ENCODE peak calls at places on chromosomes 2 and 18, in eight cellular contexts. A is fibroblast of mammary gland, E is lower leg skin, U is H9, I is HCEC 1CT, V is Peyer's patch, N is left lung, Q is RPMI7951. Y is an unnamed sample.

GRCh38 chr2:27752551-27753237 is 18.8 kb upstream of the MRPL33 start:
- DNase-seq in V (peak), Q (no peak), A (no peak), U (peak), E (peak), I (no peak), N (no peak), Y (no peak)

GRCh38 chr2:119015849-119016248 is 73.9 kb downstream of the MARCO start:
- DNase-seq in Q (no peak), A (no peak), N (no peak), U (peak), E (peak), I (no peak), V (no peak), Y (no peak)

GRCh38 chr2:69278366-69278765 is 108.7 kb downstream of the GFPT1 start:
- DNase-seq in U (no peak), Q (peak), A (no peak), E (no peak), N (no peak), V (no peak), I (no peak), Y (no peak)

GRCh38 chr2:38495880-38496279 is 106.8 kb downstream of the HNRNPLL start:
- DNase-seq in I (no peak), Q (no peak), U (no peak), N (no peak), E (no peak), A (no peak), V (no peak), Y (no peak)

GRCh38 chr2:199410130-199410529 is 47.6 kb downstream of the SATB2 start:
- DNase-seq in A (peak), U (no peak), I (peak), N (no peak), V (no peak), Q (peak), E (no peak), Y (no peak)

GRCh38 chr2:66446178-66446860 is 11.4 kb downstream of the MEIS1 start:
- DNase-seq in A (peak), V (peak), Q (no peak), U (peak), N (peak), I (peak), E (no peak), Y (no peak)

GRCh38 chr2:203694186-203694585 is 12.3 kb upstream of the CD28 start:
- DNase-seq in N (no peak), V (no peak), A (no peak), E (no peak), Q (peak), I (no peak), U (no peak), Y (no peak)

GRCh38 chr2:159208449-159208848 is 78.1 kb downstream of the WDSUB1 start:
- DNase-seq in I (no peak), Q (peak), N (no peak), U (no peak), V (no peak), E (no peak), A (no peak), Y (no peak)

GRCh38 chr2:120323807-120324399 is 22.0 kb upstream of the INHBB start:
- DNase-seq in A (no peak), E (no peak), N (peak), U (no peak), Q (no peak), V (no peak), I (no peak), Y (no peak)

GRCh38 chr18:35526476-35527120 is 28.8 kb upstream of the INO80C start:
- DNase-seq in Q (peak), I (no peak), A (peak), E (no peak), U (no peak), N (no peak), V (no peak), Y (no peak)

GRCh38 chr2:8669157-8669852 is 12.6 kb upstream of the ID2 start:
- DNase-seq in U (peak), V (no peak), N (no peak), A (peak), E (peak), I (no peak), Q (no peak), Y (no peak)

GRCh38 chr2:178761759-178762371 is 45.4 kb downstream of the TTN start:
- DNase-seq in I (peak), V (no peak), Q (peak), A (peak), N (no peak), U (no peak), E (no peak), Y (peak)